ENCODE peak calls at places on chromosomes 4 and X, in eight cellular contexts. Z is GM04504; W is activated T-cell treated with anti-CD3 and anti-CD28 coated beads, Interleukin-2, amount 50 U/mL, for 72 hours; F is T-cell; H is neural crest cell; L is CD8-positive, alpha-beta T cell; Y is hepatocyte; A is endothelial cell. B is an unnamed sample.

GRCh38 chr4:26135331-26135730 is 185.5 kb upstream of the RBPJ start:
- DNase-seq in Z (no peak), W (no peak), F (no peak), H (no peak), L (no peak), Y (no peak), A (no peak), B (no peak)

GRCh38 chr4:169009281-169010124 is 552 bp downstream of the CBR4 start:
- DNase-seq in Z (no peak), W (peak), F (peak), H (peak), L (peak), Y (peak), A (peak), B (no peak)

GRCh38 chr4:47413515-47413914 is 50.0 kb downstream of the COMMD8 start:
- DNase-seq in Z (no peak), W (no peak), F (no peak), H (no peak), L (no peak), Y (no peak), A (no peak), B (no peak)

GRCh38 chr4:70734971-70735370 is 13.2 kb downstream of the RUFY3 start:
- DNase-seq in Z (no peak), W (no peak), F (no peak), H (no peak), L (no peak), Y (no peak), A (no peak), B (no peak)

GRCh38 chr4:15556533-15556932 is 86.9 kb downstream of the CC2D2A start:
- DNase-seq in Z (no peak), W (no peak), F (no peak), H (no peak), L (no peak), Y (no peak), A (no peak), B (no peak)

GRCh38 chrX:123330229-123330942 is 146.3 kb downstream of the GRIA3 start:
- DNase-seq in Z (no peak), W (no peak), F (no peak), H (no peak), L (no peak), Y (no peak), A (no peak), B (no peak)

GRCh38 chr4:152460488-152460887 is 75.4 kb downstream of the FBXW7 start:
- DNase-seq in Z (peak), W (no peak), F (no peak), H (no peak), L (no peak), Y (peak), A (no peak), B (peak)

GRCh38 chr4:122854860-122855259 is 28.2 kb downstream of the FGF2 start:
- DNase-seq in Z (no peak), W (no peak), F (no peak), H (no peak), L (no peak), Y (no peak), A (no peak), B (no peak)

GRCh38 chr4:8721621-8722020 is 129.1 kb downstream of the CPZ start:
- DNase-seq in Z (no peak), W (no peak), F (no peak), H (no peak), L (no peak), Y (no peak), A (no peak), B (no peak)

GRCh38 chrX:13899607-13900006 is 82.7 kb upstream of the GPM6B start:
- DNase-seq in Z (peak), W (no peak), F (no peak), H (no peak), L (no peak), Y (peak), A (no peak), B (peak)

GRCh38 chrX:139907078-139907477 is 25.8 kb downstream of the ATP11C start:
- DNase-seq in Z (no peak), W (no peak), F (no peak), H (no peak), L (no peak), Y (no peak), A (no peak), B (no peak)

GRCh38 chr4:174604198-174604597 is 81.9 kb upstream of the HPGD start:
- DNase-seq in Z (no peak), W (no peak), F (no peak), H (no peak), L (no peak), Y (peak), A (no peak), B (peak)

GRCh38 chr4:2795558-2796260 is 2.8 kb downstream of the SH3BP2 start:
- DNase-seq in Z (no peak), W (no peak), F (no peak), H (no peak), L (no peak), Y (peak), A (peak), B (no peak)

GRCh38 chrX:35351212-35351611 is 408.6 kb downstream of the FAM47B start:
- DNase-seq in Z (no peak), W (no peak), F (no peak), H (no peak), L (no peak), Y (no peak), A (no peak), B (no peak)

GRCh38 chrX:39720945-39721344 is 376.8 kb downstream of the BCOR start:
- DNase-seq in Z (no peak), W (no peak), F (no peak), H (no peak), L (no peak), Y (no peak), A (no peak), B (no peak)

GRCh38 chr4:89249313-89249712 is 58.3 kb downstream of the GPRIN3 start:
- DNase-seq in Z (no peak), W (no peak), F (no peak), H (no peak), L (no peak), Y (no peak), A (no peak), B (no peak)

GRCh38 chr4:107665001-107665400 is 55.0 kb downstream of the PAPSS1 start:
- DNase-seq in Z (no peak), W (no peak), F (no peak), H (no peak), L (no peak), Y (no peak), A (no peak), B (no peak)

GRCh38 chr4:78457751-78458150 is 93.8 kb upstream of the ANXA3 start:
- DNase-seq in Z (no peak), W (no peak), F (no peak), H (no peak), L (no peak), Y (no peak), A (no peak), B (no peak)

GRCh38 chrX:27619975-27620374 is 29.8 kb downstream of the DCAF8L2 start:
- DNase-seq in Z (no peak), W (no peak), F (no peak), H (no peak), L (no peak), Y (peak), A (no peak), B (no peak)

GRCh38 chr4:122252584-122252983 is 100.5 kb downstream of the BLTP1 start:
- DNase-seq in Z (no peak), W (no peak), F (no peak), H (no peak), L (no peak), Y (no peak), A (no peak), B (no peak)

GRCh38 chr4:150679767-150680088 is 97.8 kb downstream of the MAB21L2 start:
- DNase-seq in Z (no peak), W (no peak), F (no peak), H (no peak), L (no peak), Y (no peak), A (no peak), B (no peak)

B was measured in AG09309.